ENCODE peak calls at places on chromosomes 4 and X, in five cellular contexts. One of them, this sample, is unnamed.

GRCh38 chr4:54092800-54093608 is 7.0 kb upstream of the GSX2 start:
- DNase-seq in SK-N-SH: no peak
- DNase-seq in suprapubic skin: no peak
- DNase-seq in GM12891: no peak
- DNase-seq in Panc1: no peak
- DNase-seq in this sample: no peak

GRCh38 chr4:25402521-25402920 is 25.5 kb downstream of the ANAPC4 start:
- DNase-seq in SK-N-SH: no peak
- DNase-seq in suprapubic skin: no peak
- DNase-seq in GM12891: no peak
- DNase-seq in Panc1: no peak
- DNase-seq in this sample: no peak

GRCh38 chr4:83709627-83710026 is 173.7 kb downstream of the GPAT3 start:
- DNase-seq in SK-N-SH: no peak
- DNase-seq in suprapubic skin: no peak
- DNase-seq in GM12891: no peak
- DNase-seq in Panc1: no peak
- DNase-seq in this sample: no peak

GRCh38 chr4:81781824-81782223 is 310.1 kb upstream of the RASGEF1B start:
- DNase-seq in SK-N-SH: no peak
- DNase-seq in suprapubic skin: no peak
- DNase-seq in GM12891: no peak
- DNase-seq in Panc1: no peak
- DNase-seq in this sample: no peak

GRCh38 chr4:53706422-53707032 is 115.2 kb upstream of the LNX1 start:
- DNase-seq in SK-N-SH: peak
- DNase-seq in suprapubic skin: no peak
- DNase-seq in GM12891: peak
- DNase-seq in Panc1: no peak
- DNase-seq in this sample: no peak

GRCh38 chr4:29073571-29073970 is 1646.6 kb upstream of the PCDH7 start:
- DNase-seq in SK-N-SH: no peak
- DNase-seq in suprapubic skin: no peak
- DNase-seq in GM12891: no peak
- DNase-seq in Panc1: no peak
- DNase-seq in this sample: no peak

GRCh38 chrX:109889289-109890006 is 113.5 kb upstream of the TMEM164 start:
- DNase-seq in SK-N-SH: no peak
- DNase-seq in suprapubic skin: no peak
- DNase-seq in GM12891: no peak
- DNase-seq in Panc1: no peak
- DNase-seq in this sample: no peak

GRCh38 chr4:27003602-27004238 is 143.1 kb downstream of the STIM2 start:
- DNase-seq in SK-N-SH: no peak
- DNase-seq in suprapubic skin: no peak
- DNase-seq in GM12891: no peak
- DNase-seq in Panc1: no peak
- DNase-seq in this sample: no peak

GRCh38 chr4:185204238-185204910 is 574 bp upstream of the CFAP97 start:
- DNase-seq in SK-N-SH: no peak
- DNase-seq in suprapubic skin: no peak
- DNase-seq in GM12891: no peak
- DNase-seq in Panc1: no peak
- DNase-seq in this sample: no peak

GRCh38 chrX:147875866-147876596 is 35.7 kb upstream of the FMR1 start:
- DNase-seq in SK-N-SH: no peak
- DNase-seq in suprapubic skin: no peak
- DNase-seq in GM12891: no peak
- DNase-seq in Panc1: no peak
- DNase-seq in this sample: no peak

GRCh38 chr4:184845367-184846011 is 19.7 kb upstream of the ACSL1 start:
- DNase-seq in SK-N-SH: no peak
- DNase-seq in suprapubic skin: no peak
- DNase-seq in GM12891: no peak
- DNase-seq in Panc1: no peak
- DNase-seq in this sample: no peak

GRCh38 chr4:174631901-174632758 is 109.8 kb upstream of the HPGD start:
- DNase-seq in SK-N-SH: peak
- DNase-seq in suprapubic skin: no peak
- DNase-seq in GM12891: no peak
- DNase-seq in Panc1: peak
- DNase-seq in this sample: no peak

GRCh38 chr4:143406523-143406922 is 69.8 kb downstream of the GAB1 start:
- DNase-seq in SK-N-SH: no peak
- DNase-seq in suprapubic skin: peak
- DNase-seq in GM12891: no peak
- DNase-seq in Panc1: no peak
- DNase-seq in this sample: peak

GRCh38 chrX:34381241-34381640 is 249.1 kb upstream of the FAM47A start:
- DNase-seq in SK-N-SH: no peak
- DNase-seq in suprapubic skin: no peak
- DNase-seq in GM12891: no peak
- DNase-seq in Panc1: no peak
- DNase-seq in this sample: no peak

GRCh38 chrX:132737743-132738142 is 220.7 kb downstream of the HS6ST2 start:
- DNase-seq in SK-N-SH: no peak
- DNase-seq in suprapubic skin: no peak
- DNase-seq in GM12891: no peak
- DNase-seq in Panc1: no peak
- DNase-seq in this sample: no peak

GRCh38 chr4:139184129-139184528 is 7.1 kb upstream of the ELF2 start:
- DNase-seq in SK-N-SH: no peak
- DNase-seq in suprapubic skin: no peak
- DNase-seq in GM12891: no peak
- DNase-seq in Panc1: no peak
- DNase-seq in this sample: no peak

DNA sequence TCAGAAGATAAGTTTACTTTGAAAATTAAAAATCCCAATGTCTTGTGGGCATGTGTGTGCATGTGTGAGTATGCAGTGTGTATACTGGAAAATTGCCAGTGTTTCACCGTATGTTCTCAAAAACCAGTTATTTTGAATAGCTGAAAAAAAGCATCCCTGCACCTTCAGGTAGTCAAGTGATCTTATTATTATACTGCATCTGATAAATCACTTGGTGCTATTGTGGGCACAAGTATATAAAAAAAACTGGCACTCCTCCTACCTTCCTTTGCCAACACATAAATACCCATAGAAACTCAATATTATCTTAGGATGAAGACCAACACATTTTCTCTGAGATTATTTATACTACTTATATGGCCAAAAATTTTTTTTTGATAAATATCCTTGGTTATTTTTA is 91.5 kb upstream of the MAP9 start:
- DNase-seq in SK-N-SH: no peak
- DNase-seq in suprapubic skin: no peak
- DNase-seq in GM12891: no peak
- DNase-seq in Panc1: no peak
- DNase-seq in this sample: no peak
- TF ChIP-seq POLR2AphosphoS5 in SK-N-SH: no peak
- TF ChIP-seq POLR2AphosphoS5 in suprapubic skin: no peak
- TF ChIP-seq POLR2AphosphoS5 in GM12891: no peak
- TF ChIP-seq POLR2AphosphoS5 in Panc1: no peak
- TF ChIP-seq POLR2AphosphoS5 in this sample: no peak

GRCh38 chr4:46254788-46255187 is 130.9 kb upstream of the GABRG1 start:
- DNase-seq in SK-N-SH: no peak
- DNase-seq in suprapubic skin: no peak
- DNase-seq in GM12891: no peak
- DNase-seq in Panc1: no peak
- DNase-seq in this sample: no peak
- TF ChIP-seq POLR2AphosphoS5 in SK-N-SH: no peak
- TF ChIP-seq POLR2AphosphoS5 in suprapubic skin: no peak
- TF ChIP-seq POLR2AphosphoS5 in GM12891: no peak
- TF ChIP-seq POLR2AphosphoS5 in Panc1: no peak
- TF ChIP-seq POLR2AphosphoS5 in this sample: no peak

GRCh38 chr4:95105983-95106382 is 348.2 kb downstream of the BMPR1B start:
- DNase-seq in SK-N-SH: no peak
- DNase-seq in suprapubic skin: no peak
- DNase-seq in GM12891: no peak
- DNase-seq in Panc1: no peak
- DNase-seq in this sample: no peak

GRCh38 chr4:95107004-95107403 is 349.2 kb downstream of the BMPR1B start:
- DNase-seq in SK-N-SH: no peak
- DNase-seq in suprapubic skin: no peak
- DNase-seq in GM12891: no peak
- DNase-seq in Panc1: no peak
- DNase-seq in this sample: no peak

GRCh38 chr4:95105112-95105511 is 347.4 kb downstream of the BMPR1B start:
- DNase-seq in SK-N-SH: no peak
- DNase-seq in suprapubic skin: no peak
- DNase-seq in GM12891: no peak
- DNase-seq in Panc1: no peak
- DNase-seq in this sample: no peak

GRCh38 chr4:95106408-95106928 is 348.7 kb downstream of the BMPR1B start:
- DNase-seq in SK-N-SH: no peak
- DNase-seq in suprapubic skin: no peak
- DNase-seq in GM12891: no peak
- DNase-seq in Panc1: no peak
- DNase-seq in this sample: no peak

DNA sequence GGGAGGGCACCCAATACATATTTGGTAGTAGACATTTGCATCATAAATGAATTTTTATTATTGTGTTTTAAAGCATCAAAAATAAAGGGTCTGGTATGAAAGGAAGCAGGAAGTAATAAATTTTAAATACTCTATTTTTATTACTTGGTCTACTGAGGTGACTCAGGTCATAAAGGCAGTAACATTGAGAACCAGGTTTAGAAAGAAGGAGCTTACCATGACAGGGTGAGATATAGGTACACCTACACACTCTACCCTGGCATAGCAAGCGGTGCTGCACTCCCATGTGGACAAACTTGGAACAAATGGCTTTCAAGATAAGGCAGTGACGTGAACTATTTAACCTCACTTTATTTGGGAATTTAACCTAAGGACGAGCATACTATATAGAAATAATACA is 344.6 kb downstream of the BMPR1B start:
- DNase-seq in SK-N-SH: no peak
- DNase-seq in suprapubic skin: no peak
- DNase-seq in GM12891: no peak
- DNase-seq in Panc1: no peak
- DNase-seq in this sample: no peak
- TF ChIP-seq POLR2AphosphoS5 in SK-N-SH: no peak
- TF ChIP-seq POLR2AphosphoS5 in suprapubic skin: no peak
- TF ChIP-seq POLR2AphosphoS5 in GM12891: no peak
- TF ChIP-seq POLR2AphosphoS5 in Panc1: no peak
- TF ChIP-seq POLR2AphosphoS5 in this sample: no peak

GRCh38 chr4:120921456-120922389 is 803 bp downstream of the PRDM5 start:
- DNase-seq in SK-N-SH: no peak
- DNase-seq in suprapubic skin: peak
- DNase-seq in GM12891: no peak
- DNase-seq in Panc1: no peak
- DNase-seq in this sample: peak

GRCh38 chr4:120924931-120925330 is 2.4 kb upstream of the PRDM5 start:
- DNase-seq in SK-N-SH: no peak
- DNase-seq in suprapubic skin: no peak
- DNase-seq in GM12891: no peak
- DNase-seq in Panc1: no peak
- DNase-seq in this sample: no peak

GRCh38 chr4:120923201-120923522 is 636 bp upstream of the PRDM5 start:
- DNase-seq in SK-N-SH: no peak
- DNase-seq in suprapubic skin: no peak
- DNase-seq in GM12891: no peak
- DNase-seq in Panc1: no peak
- DNase-seq in this sample: no peak

GRCh38 chr4:120920666-120921065 is 1.9 kb downstream of the PRDM5 start:
- DNase-seq in SK-N-SH: no peak
- DNase-seq in suprapubic skin: no peak
- DNase-seq in GM12891: no peak
- DNase-seq in Panc1: no peak
- DNase-seq in this sample: no peak

GRCh38 chr4:120922390-120923200 is at the start of gene PRDM5:
- DNase-seq in SK-N-SH: peak
- DNase-seq in suprapubic skin: peak
- DNase-seq in GM12891: peak
- DNase-seq in Panc1: no peak
- DNase-seq in this sample: peak
- TF ChIP-seq POLR2AphosphoS5 in SK-N-SH: no peak
- TF ChIP-seq POLR2AphosphoS5 in suprapubic skin: no peak
- TF ChIP-seq POLR2AphosphoS5 in GM12891: no peak
- TF ChIP-seq POLR2AphosphoS5 in Panc1: no peak
- TF ChIP-seq POLR2AphosphoS5 in this sample: peak

GRCh38 chr4:133062851-133063250 is 86.2 kb upstream of the PCDH10 start:
- DNase-seq in SK-N-SH: no peak
- DNase-seq in suprapubic skin: no peak
- DNase-seq in GM12891: no peak
- DNase-seq in Panc1: no peak
- DNase-seq in this sample: no peak
- TF ChIP-seq POLR2AphosphoS5 in SK-N-SH: no peak
- TF ChIP-seq POLR2AphosphoS5 in suprapubic skin: no peak
- TF ChIP-seq POLR2AphosphoS5 in GM12891: no peak
- TF ChIP-seq POLR2AphosphoS5 in Panc1: no peak
- TF ChIP-seq POLR2AphosphoS5 in this sample: no peak

GRCh38 chr4:3682236-3683076 is 83.7 kb upstream of the ADRA2C start:
- DNase-seq in SK-N-SH: no peak
- DNase-seq in suprapubic skin: peak
- DNase-seq in GM12891: no peak
- DNase-seq in Panc1: no peak
- DNase-seq in this sample: peak
- TF ChIP-seq POLR2AphosphoS5 in SK-N-SH: no peak
- TF ChIP-seq POLR2AphosphoS5 in suprapubic skin: no peak
- TF ChIP-seq POLR2AphosphoS5 in GM12891: no peak
- TF ChIP-seq POLR2AphosphoS5 in Panc1: no peak
- TF ChIP-seq POLR2AphosphoS5 in this sample: no peak

DNA sequence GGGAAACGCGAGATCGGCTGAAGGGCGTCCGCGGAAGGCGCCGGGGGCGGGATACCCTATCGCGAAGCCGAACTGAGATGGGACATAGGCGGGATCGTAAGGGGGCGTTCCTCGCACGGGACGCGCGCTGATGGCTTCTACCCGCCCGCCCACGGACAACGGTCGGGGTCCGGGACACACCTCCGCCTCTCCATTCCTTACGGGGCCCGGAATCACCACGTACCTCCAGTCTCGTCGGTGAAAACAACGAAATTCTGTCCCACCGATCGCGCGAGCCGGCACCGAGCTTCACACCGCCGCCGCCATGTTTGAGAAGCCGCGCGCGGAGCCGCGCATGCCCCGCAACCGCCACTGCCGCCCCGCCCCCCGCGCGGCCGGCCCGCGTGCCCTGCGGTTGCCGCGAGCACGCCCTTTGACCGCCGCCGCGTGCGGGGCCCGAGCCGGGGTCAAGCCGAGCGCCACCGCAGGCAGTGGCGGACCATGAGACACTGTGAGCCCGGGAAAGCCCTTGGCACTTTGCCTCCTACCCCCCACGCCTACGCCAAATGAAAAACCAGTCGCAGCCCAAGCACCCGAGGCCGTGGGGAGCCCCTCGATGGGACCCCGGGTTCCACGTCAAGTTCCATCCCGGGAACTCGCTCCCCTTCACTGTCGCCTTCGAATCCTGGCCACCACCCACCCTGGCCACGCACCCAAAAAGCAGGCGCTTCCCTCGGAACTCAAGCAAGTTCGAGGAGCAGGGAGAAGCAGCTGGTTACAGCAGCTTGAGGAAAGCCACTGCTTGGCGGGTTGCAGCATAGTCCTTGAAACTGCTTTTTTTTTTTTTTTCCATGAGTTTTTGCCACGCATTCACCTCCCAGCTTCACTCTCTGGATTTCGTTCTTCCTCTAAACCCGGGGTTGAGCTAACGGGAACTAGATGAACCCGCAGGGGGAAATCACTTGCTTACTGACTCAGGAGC is at the start of gene SCML2:
- DNase-seq in SK-N-SH: peak
- DNase-seq in suprapubic skin: no peak
- DNase-seq in GM12891: no peak
- DNase-seq in Panc1: no peak
- DNase-seq in this sample: peak
- TF ChIP-seq POLR2AphosphoS5 in SK-N-SH: peak
- TF ChIP-seq POLR2AphosphoS5 in suprapubic skin: no peak
- TF ChIP-seq POLR2AphosphoS5 in GM12891: no peak
- TF ChIP-seq POLR2AphosphoS5 in Panc1: no peak
- TF ChIP-seq POLR2AphosphoS5 in this sample: no peak

GRCh38 chr4:101346562-101347266 is 612 bp downstream of the PPP3CA start:
- DNase-seq in SK-N-SH: no peak
- DNase-seq in suprapubic skin: peak
- DNase-seq in GM12891: peak
- DNase-seq in Panc1: no peak
- DNase-seq in this sample: peak
- TF ChIP-seq POLR2AphosphoS5 in SK-N-SH: no peak
- TF ChIP-seq POLR2AphosphoS5 in suprapubic skin: peak
- TF ChIP-seq POLR2AphosphoS5 in GM12891: no peak
- TF ChIP-seq POLR2AphosphoS5 in Panc1: no peak
- TF ChIP-seq POLR2AphosphoS5 in this sample: no peak